ENCODE peak calls at places on chromosomes 6 and 20, in five cellular contexts. A, I, X, Z and Y are unnamed samples.

GRCh38 chr6:22108199-22108598 is 188.6 kb downstream of the PRL start:
- DNase-seq in I (peak; percentile 57), A (no peak), Z (no peak), X (no peak), Y (peak; percentile 9)

GRCh38 chr6:31293343-31293742 is 21.5 kb upstream of the HLA-C start:
- DNase-seq in Z (no peak), I (peak; percentile 7), A (no peak), X (no peak), Y (peak; percentile 15)

GRCh38 chr6:149864578-149865535 is 698 bp upstream of the LRP11 start:
- DNase-seq in Z (peak; percentile 68), A (peak; percentile 54), X (no peak), I (peak; percentile 48), Y (peak; percentile 79)

GRCh38 chr6:80143312-80143960 is 37.0 kb downstream of the BCKDHB start:
- DNase-seq in I (peak; percentile 83), X (peak; percentile 21), Z (no peak), A (peak; percentile 69), Y (peak; percentile 87)

GRCh38 chr6:5126214-5126613 is 41.1 kb downstream of the PPP1R3G start:
- DNase-seq in Z (no peak), X (no peak), A (no peak), I (peak; percentile 74), Y (peak; percentile 84)

GRCh38 chr6:165178056-165178455 is 131.3 kb downstream of the C6orf118 start:
- DNase-seq in X (no peak), Z (no peak), A (no peak), I (peak; percentile 45), Y (no peak)

GRCh38 chr6:44696686-44697085 is 309.2 kb downstream of the CDC5L start:
- DNase-seq in Z (no peak), X (no peak), I (no peak), A (no peak), Y (no peak)

GRCh38 chr20:13085275-13085674 is 76.5 kb downstream of the SPTLC3 start:
- DNase-seq in Z (no peak), A (no peak), I (no peak), X (no peak), Y (no peak)

GRCh38 chr6:12845224-12846004 is 128.8 kb downstream of the PHACTR1 start:
- DNase-seq in I (no peak), A (no peak), X (no peak), Z (no peak), Y (no peak)

GRCh38 chr6:147586044-147586443 is 77.6 kb downstream of the SAMD5 start:
- DNase-seq in I (peak; percentile 62), A (peak; percentile 48), X (peak; percentile 22), Z (no peak), Y (no peak)

GRCh38 chr6:37168809-37169457 is 1.0 kb upstream of the PIM1 start:
- DNase-seq in A (no peak), Z (peak; percentile 69), I (no peak), X (no peak), Y (no peak)

GRCh38 chr6:20168668-20169633 is 43.3 kb downstream of the MBOAT1 start:
- DNase-seq in A (no peak), X (no peak), Z (no peak), I (no peak), Y (no peak)

GRCh38 chr20:46060301-46060881 is 29.4 kb downstream of the NCOA5 start:
- DNase-seq in X (no peak), A (no peak), Z (no peak), I (no peak), Y (no peak)

GRCh38 chr20:63103402-63104311 is 96.9 kb upstream of the BHLHE23 start:
- DNase-seq in X (no peak), A (no peak), I (no peak), Z (no peak), Y (no peak)

GRCh38 chr6:165645919-165646318 is 17.1 kb downstream of the PDE10A start:
- DNase-seq in Z (no peak), I (no peak), X (no peak), A (no peak), Y (no peak)

GRCh38 chr20:421685-422250 is 13.7 kb downstream of the RBCK1 start:
- DNase-seq in Z (no peak), I (no peak), X (no peak), A (no peak), Y (no peak)

GRCh38 chr6:138162104-138162946 is 586 bp downstream of the ARFGEF3 start:
- DNase-seq in A (peak; percentile 49), X (peak; percentile 28), I (no peak), Z (no peak), Y (no peak)

GRCh38 chr6:50977796-50978195 is 159.1 kb downstream of the TFAP2B start:
- DNase-seq in X (no peak), A (no peak), Z (no peak), I (no peak), Y (no peak)

GRCh38 chr6:113184291-113184690 is 672.9 kb upstream of the MARCKS start:
- DNase-seq in A (no peak), I (peak; percentile 98), Z (no peak), X (no peak), Y (peak; percentile 90)

GRCh38 chr6:30891816-30892553 is 7.7 kb downstream of the DDR1 start:
- DNase-seq in Z (no peak), X (no peak), I (no peak), A (no peak), Y (no peak)

GRCh38 chr20:57350086-57350710 is 857 bp upstream of the RAE1 start:
- DNase-seq in Z (no peak), I (peak; percentile 1), A (no peak), X (no peak), Y (no peak)

GRCh38 chr6:100105138-100105537 is 111.1 kb upstream of the MCHR2 start:
- DNase-seq in Z (no peak), I (no peak), X (no peak), A (no peak), Y (no peak)

GRCh38 chr6:156740604-156741003 is 36.6 kb upstream of the ARID1B start:
- DNase-seq in Z (no peak), I (no peak), A (no peak), X (no peak), Y (no peak)

GRCh38 chr20:11204926-11205768 is 531.3 kb upstream of the JAG1 start:
- DNase-seq in X (peak; percentile 33), Z (no peak), I (peak; percentile 41), A (peak; percentile 82), Y (peak; percentile 67)

GRCh38 chr6:142551145-142551811 is 249.5 kb downstream of the ADGRG6 start:
- DNase-seq in X (no peak), A (no peak), Z (no peak), I (peak; percentile 11), Y (no peak)

GRCh38 chr6:119284861-119285521 is 64.6 kb downstream of the MAN1A1 start:
- DNase-seq in X (no peak), I (no peak), Z (peak; percentile 32), A (no peak), Y (no peak)

GRCh38 chr6:136793348-136793747 is 1.1 kb upstream of the MAP3K5 start:
- DNase-seq in A (no peak), X (no peak), I (no peak), Z (no peak), Y (no peak)

GRCh38 chr20:63641146-63641791 is 12.0 kb downstream of the STMN3 start:
- DNase-seq in Z (no peak), X (no peak), A (no peak), I (no peak), Y (peak; percentile 15)

GRCh38 chr6:79426625-79427278 is 110.5 kb downstream of the LCA5 start:
- DNase-seq in A (no peak), I (no peak), Z (no peak), X (no peak), Y (no peak)

GRCh38 chr20:16596991-16597390 is 23.7 kb upstream of the KIF16B start:
- DNase-seq in I (no peak), Z (no peak), X (no peak), A (no peak), Y (no peak)

GRCh38 chr6:150001295-150001990 is 23.9 kb downstream of the RAET1L start:
- DNase-seq in X (no peak), A (no peak), I (no peak), Z (no peak), Y (no peak)

GRCh38 chr6:52415917-52416628 is 4.1 kb upstream of the EFHC1 start:
- DNase-seq in I (peak; percentile 20), X (no peak), A (no peak), Z (no peak), Y (no peak)
- H3K27ac ChIP-seq in I (no peak overlapping the region), X (no peak overlapping the region), A (no peak overlapping the region), Z (no peak overlapping the region), Y (no peak overlapping the region)

GRCh38 chr6:75219213-75219612 is 13.4 kb upstream of the COL12A1 start:
- DNase-seq in Z (no peak), A (no peak), X (no peak), I (no peak), Y (no peak)
- TF ChIP-seq CTCF in Z (no peak), A (no peak), X (no peak), I (no peak), Y (no peak)

GRCh38 chr6:10721850-10722569 is 860 bp upstream of the TMEM14C start:
- DNase-seq in Z (no peak), I (no peak), A (no peak), X (no peak), Y (no peak)

GRCh38 chr6:10722570-10722819 is 375 bp upstream of the TMEM14C start:
- DNase-seq in A (no peak), X (no peak), Z (no peak), I (no peak), Y (no peak)

GRCh38 chr6:10722820-10723651 is at the start of gene TMEM14C:
- DNase-seq in I (peak; percentile 96), X (peak; percentile 99), Z (peak; percentile 97), A (peak; percentile 100), Y (peak; percentile 98)

GRCh38 chr6:10725716-10726115 is 2.8 kb downstream of the TMEM14C start:
- DNase-seq in Z (no peak), A (no peak), I (no peak), X (no peak), Y (no peak)

DNA sequence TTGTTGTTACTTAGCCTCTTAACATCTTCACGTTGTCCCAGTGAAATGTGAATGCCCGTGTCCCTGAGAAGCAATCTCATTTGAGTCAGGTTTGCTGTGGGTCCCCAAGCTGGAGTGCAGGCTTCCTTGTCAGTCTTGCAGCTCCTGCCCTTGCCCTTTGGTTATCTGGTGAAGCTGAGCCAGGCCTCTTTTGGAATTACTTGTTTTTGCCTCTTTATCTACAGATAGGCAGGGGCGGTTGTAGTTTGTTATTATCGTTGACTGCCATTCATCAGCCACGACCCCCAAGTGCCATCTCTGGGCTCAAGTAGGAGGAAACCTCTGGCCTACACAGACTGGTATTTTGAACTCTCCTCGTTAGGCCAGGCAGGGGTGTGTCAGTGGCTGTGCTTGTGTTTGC is 2.2 kb downstream of the TMEM14C start:
- DNase-seq in X (no peak), A (no peak), Z (no peak), I (no peak), Y (no peak)
- H3K27ac ChIP-seq in X (no peak overlapping the region), A (no peak overlapping the region), Z (peak overlapping the region; percentile 88), I (no peak overlapping the region), Y (no peak overlapping the region)

GRCh38 chr6:131914234-131914633 is 36.9 kb downstream of the CCN2 start:
- DNase-seq in I (peak; percentile 55), Z (no peak), X (no peak), A (no peak), Y (peak; percentile 50)

GRCh38 chr6:131909408-131910218 is 41.6 kb downstream of the CCN2 start:
- DNase-seq in A (peak; percentile 88), I (peak; percentile 39), X (peak; percentile 51), Z (peak; percentile 61), Y (peak; percentile 80)

GRCh38 chr6:131911951-131912350 is 39.2 kb downstream of the CCN2 start:
- DNase-seq in I (peak; percentile 52), A (no peak), Z (no peak), X (no peak), Y (no peak)

GRCh38 chr6:131910956-131911355 is 40.2 kb downstream of the CCN2 start:
- DNase-seq in A (no peak), X (no peak), Z (no peak), I (no peak), Y (no peak)

GRCh38 chr6:131910219-131910589 is 41.0 kb downstream of the CCN2 start:
- DNase-seq in I (no peak), Z (no peak), A (no peak), X (no peak), Y (no peak)
- TF ChIP-seq CTCF in I (no peak), Z (no peak), A (no peak), X (no peak), Y (no peak)